ENCODE peak calls at places on chromosomes 7 and 10, in five cellular contexts. F is GM23248, C is cardiac muscle cell, P is heart left ventricle, L is suprapubic skin. G is an unnamed sample.

GRCh38 chr7:30514177-30514576 is 9.5 kb upstream of the GGCT start:
- DNase-seq in F (no peak), L (no peak), C (no peak), P (no peak), G (no peak)

GRCh38 chr7:149220534-149220933 is 18.9 kb upstream of the ZNF212 start:
- DNase-seq in F (peak), P (no peak), L (no peak), C (no peak), G (no peak)

GRCh38 chr7:5578441-5579024 is 154.9 kb upstream of the TNRC18 start:
- DNase-seq in P (no peak), F (no peak), C (no peak), L (no peak), G (no peak)

GRCh38 chr7:130903358-130903974 is 169.5 kb upstream of the KLF14 start:
- DNase-seq in F (peak), L (no peak), P (no peak), C (no peak), G (no peak)

GRCh38 chr7:47337021-47337492 is 244.9 kb downstream of the TNS3 start:
- DNase-seq in F (no peak), L (no peak), P (no peak), C (no peak), G (no peak)

GRCh38 chr7:46134385-46134784 is 213.3 kb upstream of the IGFBP3 start:
- DNase-seq in C (no peak), L (no peak), F (no peak), P (no peak), G (no peak)

GRCh38 chr7:71237945-71238344 is 106.0 kb downstream of the GALNT17 start:
- DNase-seq in F (no peak), P (peak), L (no peak), C (peak), G (no peak)

GRCh38 chr7:110557-111232 is 81.7 kb upstream of the FAM20C start:
- DNase-seq in C (no peak), P (no peak), L (no peak), F (no peak), G (no peak)

GRCh38 chr7:140267381-140268226 is 90.8 kb upstream of the KDM7A start:
- DNase-seq in C (no peak), L (no peak), P (no peak), F (no peak), G (no peak)

GRCh38 chr7:4689151-4689550 is 7.1 kb downstream of the FOXK1 start:
- DNase-seq in F (no peak), C (no peak), P (no peak), L (no peak), G (no peak)

GRCh38 chr7:109437957-109438356 is 868.3 kb downstream of the DNAJB9 start:
- DNase-seq in C (no peak), F (no peak), P (no peak), L (no peak), G (no peak)

GRCh38 chr10:113680172-113681111 is 730 bp downstream of the CASP7 start:
- DNase-seq in P (peak), C (peak), L (peak), F (peak), G (peak)

GRCh38 chr10:60192986-60193385 is 196.7 kb downstream of the ANK3 start:
- DNase-seq in F (no peak), L (no peak), P (no peak), C (no peak), G (no peak)

GRCh38 chr10:16787361-16787791 is 29.8 kb downstream of the RSU1 start:
- DNase-seq in P (no peak), C (no peak), L (no peak), F (no peak), G (no peak)

GRCh38 chr7:112481833-112482669 is 1.3 kb downstream of the LSMEM1 start:
- DNase-seq in C (no peak), F (peak), L (no peak), P (peak), G (no peak)

GRCh38 chr7:516606-517456 is 2.8 kb downstream of the PDGFA start:
- DNase-seq in C (peak), P (peak), F (peak), L (no peak), G (no peak)

GRCh38 chr7:135665072-135665471 is 2.8 kb downstream of the STMP1 start:
- DNase-seq in L (no peak), F (no peak), C (no peak), P (no peak), G (no peak)

GRCh38 chr7:139842414-139843210 is 13.5 kb downstream of the TBXAS1 start:
- DNase-seq in L (no peak), C (no peak), F (no peak), P (no peak), G (no peak)

GRCh38 chr7:30684351-30684750 is 2.1 kb upstream of the CRHR2 start:
- DNase-seq in L (no peak), C (peak), P (no peak), F (no peak), G (no peak)

GRCh38 chr7:94907026-94907419 is 371 bp upstream of the PPP1R9A start:
- DNase-seq in L (no peak), C (no peak), P (no peak), F (no peak), G (no peak)

GRCh38 chr10:52578871-52579405 is 193.6 kb downstream of the MBL2 start:
- DNase-seq in F (no peak), P (no peak), L (no peak), C (no peak), G (no peak)

GRCh38 chr10:52442576-52442975 is 128.5 kb downstream of the DKK1 start:
- DNase-seq in P (no peak), C (no peak), F (peak), L (no peak), G (no peak)

GRCh38 chr10:131431978-131432690 is 120.6 kb upstream of the TCERG1L start:
- DNase-seq in P (no peak), L (no peak), C (no peak), F (no peak), G (no peak)

GRCh38 chr7:158072889-158073730 is 514.5 kb downstream of the PTPRN2 start:
- DNase-seq in F (no peak), C (no peak), P (no peak), L (no peak), G (no peak)

GRCh38 chr10:101022967-101023705 is 7.8 kb downstream of the PDZD7 start:
- DNase-seq in L (no peak), C (no peak), F (no peak), P (no peak), G (no peak)

GRCh38 chr7:132078891-132079735 is 497.2 kb downstream of the PLXNA4 start:
- DNase-seq in L (no peak), C (no peak), P (no peak), F (no peak), G (no peak)

GRCh38 chr7:98568891-98569290 is 48.2 kb upstream of the NPTX2 start:
- DNase-seq in L (no peak), C (no peak), F (no peak), P (no peak), G (no peak)

GRCh38 chr7:97174308-97174707 is 56.8 kb downstream of the SDHAF3 start:
- DNase-seq in F (peak), L (no peak), C (no peak), P (no peak), G (no peak)

GRCh38 chr10:99843310-99843709 is 60.9 kb downstream of the ABCC2 start:
- DNase-seq in L (no peak), F (peak), P (no peak), C (no peak), G (no peak)

GRCh38 chr10:117710181-117710798 is 167.7 kb downstream of the EMX2 start:
- DNase-seq in L (no peak), F (no peak), C (no peak), P (no peak), G (no peak)

GRCh38 chr10:34135515-34135914 is 679.6 kb downstream of the PARD3 start:
- DNase-seq in C (no peak), F (no peak), L (no peak), P (no peak), G (no peak)

GRCh38 chr7:95662987-95663386 is 66.7 kb upstream of the PDK4 start:
- DNase-seq in L (no peak), F (no peak), C (no peak), P (no peak), G (no peak)

GRCh38 chr10:412109-412508 is 276.9 kb downstream of the ZMYND11 start:
- DNase-seq in F (no peak), C (no peak), L (no peak), P (no peak), G (no peak)

GRCh38 chr7:66348531-66348930 is 143.4 kb downstream of the TPST1 start:
- DNase-seq in L (no peak), F (no peak), P (no peak), C (no peak), G (no peak)

GRCh38 chr10:101124933-101125332 is 6.2 kb upstream of the TLX1 start:
- DNase-seq in L (no peak), C (no peak), P (no peak), F (no peak), G (no peak)

GRCh38 chr7:81527651-81528050 is 242.2 kb downstream of the HGF start:
- DNase-seq in P (no peak), F (no peak), C (no peak), L (no peak), G (no peak)

GRCh38 chr7:101018271-101019167 is 1.4 kb upstream of the MUC17 start:
- DNase-seq in C (no peak), P (no peak), F (no peak), L (no peak), G (no peak)

GRCh38 chr10:4851846-4852245 is 25.8 kb downstream of the AKR1E2 start:
- DNase-seq in L (no peak), F (no peak), P (no peak), C (no peak), G (no peak)

GRCh38 chr10:103869336-103869735 is 14.0 kb upstream of the SH3PXD2A start:
- DNase-seq in L (peak), C (no peak), F (no peak), P (no peak), G (no peak)

GRCh38 chr7:91634485-91635177 is 245.9 kb downstream of the MTERF1 start:
- DNase-seq in C (no peak), P (no peak), L (no peak), F (no peak), G (no peak)

G was measured in naive B cell.